ENCODE peak calls at places on chromosomes 16 and 17, in six cellular contexts. N is IMR-90, Y is H9, U is neuronal stem cell, G is mesenchymal stem cell, X is H1. Z is an unnamed sample.

GRCh38 chr16:48608871-48609452 is 1.0 kb downstream of the N4BP1 start:
- DNase-seq in Y (no peak), X (no peak), N (no peak), G (no peak), U (no peak), Z (peak)

GRCh38 chr16:30621765-30622164 is 11.6 kb upstream of the ZNF689 start:
- DNase-seq in U (no peak), G (no peak), N (peak), X (no peak), Y (no peak), Z (no peak)

GRCh38 chr17:34909040-34909439 is 52.2 kb downstream of the CCT6B start:
- DNase-seq in N (no peak), G (no peak), U (no peak), Y (no peak), X (no peak), Z (no peak)

GRCh38 chr16:82329504-82330192 is 159.6 kb upstream of the MPHOSPH6 start:
- DNase-seq in Y (no peak), G (no peak), U (no peak), X (no peak), N (no peak), Z (no peak)

GRCh38 chr17:78977681-78977943 is 2.1 kb downstream of the LGALS3BP start:
- DNase-seq in Y (no peak), G (no peak), N (no peak), U (no peak), X (no peak), Z (no peak)

GRCh38 chr17:35807371-35808144 is 1.7 kb upstream of the TAF15 start:
- DNase-seq in G (peak), U (no peak), X (no peak), Y (no peak), N (peak), Z (no peak)

GRCh38 chr16:2039286-2040030 is 8.2 kb downstream of the NTHL1 start:
- DNase-seq in Y (no peak), X (no peak), U (no peak), N (peak), G (peak), Z (no peak)

GRCh38 chr16:14502932-14503741 is 126.9 kb downstream of the PARN start:
- DNase-seq in G (peak), X (no peak), N (peak), U (no peak), Y (no peak), Z (no peak)

GRCh38 chr16:2475413-2476344 is 752 bp downstream of the TBC1D24 start:
- DNase-seq in X (peak), Y (peak), U (no peak), G (no peak), N (no peak), Z (no peak)

GRCh38 chr16:20879175-20880053 is 20.7 kb downstream of the DCUN1D3 start:
- DNase-seq in N (peak), Y (no peak), G (peak), U (no peak), X (no peak), Z (no peak)

GRCh38 chr17:57886020-57886419 is 36.2 kb upstream of the MRPS23 start:
- DNase-seq in N (no peak), U (no peak), G (no peak), Y (no peak), X (no peak), Z (no peak)

GRCh38 chr17:80082403-80083135 is 18.8 kb upstream of the GAA start:
- DNase-seq in N (peak), G (peak), U (peak), Y (peak), X (peak), Z (peak)

GRCh38 chr17:59652119-59652518 is 32.4 kb downstream of the CLTC start:
- DNase-seq in G (peak), N (peak), X (no peak), U (no peak), Y (no peak), Z (no peak)

GRCh38 chr17:28372203-28372944 is 880 bp downstream of the SARM1 start:
- DNase-seq in G (peak), X (no peak), Y (peak), N (peak), U (no peak), Z (no peak)

GRCh38 chr17:28370744-28371103 is 617 bp upstream of the VTN start:
- DNase-seq in X (no peak), U (no peak), Y (no peak), G (no peak), N (no peak), Z (no peak)

GRCh38 chr17:28372945-28373274 is 1.4 kb downstream of the SARM1 start:
- DNase-seq in X (no peak), N (no peak), Y (no peak), G (no peak), U (no peak), Z (no peak)

GRCh38 chr17:28370035-28370743 is at the start of gene VTN:
- DNase-seq in G (peak), X (no peak), N (peak), U (peak), Y (peak), Z (peak)

GRCh38 chr17:28371245-28372202 is at the start of gene SARM1:
- DNase-seq in G (peak), Y (peak), U (peak), N (peak), X (peak), Z (no peak)
- H4K91ac ChIP-seq in G (peak), Y (no peak), U (peak), N (peak), X (no peak), Z (no peak)

GRCh38 chr16:89366561-89367537 is 123.5 kb downstream of the ANKRD11 start:
- DNase-seq in Y (no peak), U (no peak), G (no peak), X (no peak), N (no peak), Z (no peak)
- H3K23ac ChIP-seq in Y (no peak), U (peak), G (no peak), X (no peak), N (no peak), Z (no peak)

GRCh38 chr16:77057161-77057736 is 133.7 kb upstream of the MON1B start:
- DNase-seq in G (no peak), X (no peak), U (no peak), N (no peak), Y (no peak), Z (no peak)

GRCh38 chr16:77062878-77063566 is 128.0 kb upstream of the MON1B start:
- DNase-seq in U (no peak), G (peak), X (no peak), Y (no peak), N (no peak), Z (no peak)

GRCh38 chr16:77063617-77064016 is 127.4 kb upstream of the MON1B start:
- DNase-seq in U (no peak), Y (no peak), X (no peak), N (no peak), G (no peak), Z (no peak)

GRCh38 chr16:77060614-77061013 is 130.4 kb upstream of the MON1B start:
- DNase-seq in Y (no peak), X (no peak), U (no peak), G (no peak), N (no peak), Z (no peak)

GRCh38 chr16:77059441-77059840 is 131.5 kb upstream of the MON1B start:
- DNase-seq in Y (no peak), X (no peak), N (no peak), U (no peak), G (peak), Z (no peak)
- H4K91ac ChIP-seq in Y (no peak), X (no peak), N (no peak), U (no peak), G (no peak), Z (no peak)

GRCh38 chr16:19718624-19718965 is 524 bp downstream of the IQCK start:
- DNase-seq in X (no peak), N (peak), Y (no peak), U (no peak), G (peak), Z (no peak)
- H3K23ac ChIP-seq in X (no peak), N (peak), Y (no peak), U (peak), G (no peak), Z (no peak)

DNA sequence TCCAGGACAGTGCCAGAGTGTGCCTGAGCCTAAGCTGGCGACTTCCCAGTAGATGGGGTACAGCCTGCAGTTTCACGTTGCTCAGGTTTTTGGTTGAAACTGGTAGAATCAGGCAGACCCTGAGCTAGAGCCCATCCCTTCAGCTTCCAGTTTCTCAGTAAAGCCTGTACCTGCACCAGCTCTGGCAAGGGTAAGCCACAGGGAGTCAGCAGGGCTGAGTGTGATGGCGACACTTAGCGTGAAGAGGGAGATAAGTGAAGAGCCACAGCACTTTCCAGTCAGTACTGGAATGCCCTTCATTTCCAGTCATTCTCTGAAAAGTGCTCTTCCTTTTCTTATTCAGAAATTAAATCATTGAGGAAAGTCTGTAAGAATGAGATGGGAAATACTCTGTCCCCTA is 22.4 kb downstream of the PLD6 start:
- DNase-seq in G (no peak), X (no peak), Y (no peak), N (no peak), U (no peak), Z (no peak)
- H4K91ac ChIP-seq in G (no peak), X (no peak), Y (no peak), N (no peak), U (no peak), Z (no peak)

GRCh38 chr17:38507436-38507835 is 79.2 kb downstream of the ARHGAP23 start:
- DNase-seq in G (no peak), X (no peak), U (no peak), Y (peak), N (no peak), Z (no peak)

GRCh38 chr17:38509772-38510423 is 81.6 kb downstream of the ARHGAP23 start:
- DNase-seq in N (no peak), G (peak), U (no peak), X (no peak), Y (peak), Z (no peak)

GRCh38 chr17:38507921-38508569 is 79.8 kb downstream of the ARHGAP23 start:
- DNase-seq in N (no peak), U (no peak), G (no peak), X (no peak), Y (no peak), Z (no peak)

GRCh38 chr17:38509008-38509771 is 80.9 kb downstream of the ARHGAP23 start:
- DNase-seq in G (peak), X (peak), U (peak), N (peak), Y (peak), Z (peak)

DNA sequence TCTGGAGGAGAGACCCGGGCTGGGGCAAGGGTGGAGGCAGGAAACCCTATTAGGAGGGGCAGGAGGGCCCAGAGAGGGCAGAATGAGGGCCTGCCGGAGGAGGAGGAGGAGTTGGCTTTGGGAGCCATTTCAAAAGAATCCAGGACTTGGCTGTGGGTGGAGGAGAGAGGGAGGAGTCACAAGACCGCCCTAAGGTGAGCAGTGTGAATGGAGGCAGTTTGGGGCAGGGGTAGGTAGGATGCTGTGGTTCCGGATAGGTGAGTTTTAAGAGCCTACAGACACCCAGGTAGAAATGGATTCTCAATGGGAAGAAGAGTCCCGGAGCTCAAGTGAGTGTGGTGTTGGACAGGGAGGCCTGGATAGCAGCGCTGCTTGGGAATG is 80.3 kb downstream of the ARHGAP23 start:
- DNase-seq in U (no peak), G (no peak), N (no peak), X (peak), Y (peak), Z (no peak)
- H3K23ac ChIP-seq in U (no peak), G (no peak), N (no peak), X (no peak), Y (no peak), Z (no peak)

GRCh38 chr16:5916711-5917191 is 819.2 kb upstream of the EEF2KMT start:
- DNase-seq in G (no peak), X (no peak), N (no peak), Y (no peak), U (no peak), Z (no peak)
- H4K91ac ChIP-seq in G (no peak), X (no peak), N (no peak), Y (no peak), U (no peak), Z (no peak)

GRCh38 chr17:63446218-63446980 is at the start of gene CYB561:
- DNase-seq in U (peak), N (peak), X (no peak), Y (no peak), G (peak), Z (peak)

GRCh38 chr17:63445065-63445464 is 1.0 kb downstream of the CYB561 start:
- DNase-seq in Y (no peak), X (no peak), G (no peak), N (no peak), U (no peak), Z (no peak)

GRCh38 chr17:63444457-63444856 is 1.6 kb downstream of the CYB561 start:
- DNase-seq in Y (no peak), N (no peak), U (no peak), G (no peak), X (no peak), Z (no peak)

GRCh38 chr17:63446981-63447687 is 1.0 kb upstream of the CYB561 start:
- DNase-seq in X (peak), U (no peak), G (no peak), N (no peak), Y (peak), Z (no peak)

GRCh38 chr17:63445571-63446217 is 412 bp downstream of the CYB561 start:
- DNase-seq in X (peak), U (no peak), Y (peak), N (no peak), G (peak), Z (peak)
- H3K23ac ChIP-seq in X (no peak), U (peak), Y (no peak), N (no peak), G (no peak), Z (no peak)

DNA sequence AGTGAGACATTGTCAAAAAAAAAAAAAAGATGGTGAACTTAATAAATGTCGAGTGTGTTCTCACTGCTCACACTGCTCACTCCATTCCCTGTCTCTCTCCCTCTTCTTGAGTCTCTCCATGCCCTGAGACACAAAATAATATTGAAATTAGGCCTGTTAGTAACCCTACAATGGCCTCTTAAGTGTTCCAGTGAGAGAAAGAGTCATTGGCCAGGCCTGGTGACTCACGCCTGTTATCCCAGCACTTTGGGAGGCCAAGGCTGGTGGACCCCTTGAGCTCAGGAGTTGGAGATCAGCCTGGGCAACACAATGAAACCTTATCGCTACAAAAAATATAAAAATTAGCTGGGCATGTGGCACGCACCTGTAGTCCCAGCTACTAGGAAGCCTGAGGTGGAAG is 16.2 kb upstream of the CSF3 start:
- DNase-seq in U (no peak), G (peak), Y (no peak), X (no peak), N (peak), Z (no peak)
- H4K91ac ChIP-seq in U (no peak), G (no peak), Y (no peak), X (no peak), N (no peak), Z (no peak)

GRCh38 chr17:62628845-62629555 is 1.5 kb downstream of the MRC2 start:
- DNase-seq in U (no peak), X (peak), G (peak), Y (peak), N (peak), Z (no peak)

GRCh38 chr17:62626719-62627218 is 701 bp upstream of the MRC2 start:
- DNase-seq in N (peak), G (peak), X (no peak), Y (peak), U (peak), Z (peak)

GRCh38 chr17:62627219-62627903 is at the start of gene MRC2:
- DNase-seq in Y (peak), G (peak), N (peak), U (peak), X (peak), Z (peak)

GRCh38 chr17:62629556-62630364 is 2.3 kb downstream of the MRC2 start:
- DNase-seq in Y (no peak), G (no peak), U (no peak), N (no peak), X (no peak), Z (peak)

GRCh38 chr17:62627904-62628603 is 584 bp downstream of the MRC2 start:
- DNase-seq in G (peak), N (peak), Y (peak), U (peak), X (no peak), Z (peak)
- H3K23ac ChIP-seq in G (no peak), N (peak), Y (no peak), U (peak), X (no peak), Z (no peak)

Z was measured in trophoblast cell.